ENCODE peak calls at places on chromosomes 12 and 14, in five cellular contexts. O is brain microvascular endothelial cell, A is astrocyte of the spinal cord, W is RWPE2, V is ovary. X is an unnamed sample.

GRCh38 chr12:49483621-49484020 is 55.2 kb upstream of the KCNH3 start:
- DNase-seq in V (no peak), A (no peak), W (no peak), O (no peak), X (no peak)

GRCh38 chr14:82755476-82755875 is 1221.8 kb upstream of the SEL1L start:
- DNase-seq in V (no peak), O (no peak), W (no peak), A (no peak), X (no peak)

GRCh38 chr12:90695415-90695814 is 259.6 kb downstream of the CCER1 start:
- DNase-seq in O (no peak), V (no peak), W (no peak), A (peak; percentile 9), X (no peak)

GRCh38 chr14:72699852-72700257 is 194.0 kb downstream of the DPF3 start:
- DNase-seq in V (no peak), A (peak; percentile 36), O (no peak), W (no peak), X (no peak)

GRCh38 chr14:21041676-21042433 is at the start of gene RNASE7:
- DNase-seq in V (no peak), O (peak; percentile 48), W (peak; percentile 86), A (no peak), X (no peak)

GRCh38 chr12:92036061-92036620 is 109.5 kb downstream of the BTG1 start:
- DNase-seq in V (no peak), W (no peak), A (no peak), O (no peak), X (no peak)

GRCh38 chr14:55746533-55746932 is 166.5 kb downstream of the KTN1 start:
- DNase-seq in W (no peak), V (no peak), A (peak; percentile 31), O (peak; percentile 14), X (no peak)

GRCh38 chr12:19130224-19131019 is 889 bp downstream of the PLEKHA5 start:
- DNase-seq in A (peak; percentile 45), V (peak; percentile 52), W (no peak), O (no peak), X (peak; percentile 84)

GRCh38 chr12:125187780-125188741 is 122.8 kb downstream of the AACS start:
- DNase-seq in W (no peak), V (no peak), O (no peak), A (peak; percentile 20), X (no peak)

DNA sequence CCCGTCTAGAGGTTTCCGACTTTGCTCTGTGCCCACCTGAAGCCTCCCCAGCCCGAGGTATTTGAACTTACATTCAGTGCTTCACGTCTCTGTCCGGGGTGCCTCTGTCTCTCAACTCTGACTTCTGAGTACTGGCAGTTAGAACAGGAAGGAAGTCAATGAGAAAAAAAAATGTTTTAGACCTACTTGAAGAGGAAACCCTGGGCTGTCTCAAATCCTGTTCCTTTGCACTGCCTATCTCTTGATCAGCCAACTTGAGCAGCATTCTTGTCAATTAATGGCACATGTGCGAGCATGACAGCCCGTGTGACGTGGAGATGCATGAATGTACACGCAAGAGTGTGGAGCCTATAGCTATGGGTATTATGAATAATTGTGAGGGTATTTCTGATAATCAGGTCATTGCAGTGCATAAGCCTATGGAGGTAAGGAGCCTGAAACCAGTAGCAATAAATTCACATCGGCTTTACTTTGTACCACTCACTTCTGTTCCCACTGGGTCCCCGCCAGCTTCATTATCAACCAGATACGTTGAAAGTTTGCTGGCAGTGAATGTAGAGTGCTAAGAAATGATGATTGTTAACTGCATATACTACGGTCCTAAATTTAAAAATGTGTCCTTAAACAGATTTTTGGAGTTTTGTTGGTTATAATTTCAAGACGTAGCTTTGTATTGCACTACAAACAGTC is at the start of gene ARHGDIB:
- DNase-seq in W (peak; percentile 52), O (no peak), V (no peak), A (no peak), X (no peak)
- H3K4me3 ChIP-seq in W (peak within 1 kb of the TSS; percentile 21), O (peak within 1 kb of the TSS; percentile 48), V (peak within 1 kb of the TSS; percentile 35), A (peak within 1 kb of the TSS; percentile 19), X (peak within 1 kb of the TSS; percentile 72)

DNA sequence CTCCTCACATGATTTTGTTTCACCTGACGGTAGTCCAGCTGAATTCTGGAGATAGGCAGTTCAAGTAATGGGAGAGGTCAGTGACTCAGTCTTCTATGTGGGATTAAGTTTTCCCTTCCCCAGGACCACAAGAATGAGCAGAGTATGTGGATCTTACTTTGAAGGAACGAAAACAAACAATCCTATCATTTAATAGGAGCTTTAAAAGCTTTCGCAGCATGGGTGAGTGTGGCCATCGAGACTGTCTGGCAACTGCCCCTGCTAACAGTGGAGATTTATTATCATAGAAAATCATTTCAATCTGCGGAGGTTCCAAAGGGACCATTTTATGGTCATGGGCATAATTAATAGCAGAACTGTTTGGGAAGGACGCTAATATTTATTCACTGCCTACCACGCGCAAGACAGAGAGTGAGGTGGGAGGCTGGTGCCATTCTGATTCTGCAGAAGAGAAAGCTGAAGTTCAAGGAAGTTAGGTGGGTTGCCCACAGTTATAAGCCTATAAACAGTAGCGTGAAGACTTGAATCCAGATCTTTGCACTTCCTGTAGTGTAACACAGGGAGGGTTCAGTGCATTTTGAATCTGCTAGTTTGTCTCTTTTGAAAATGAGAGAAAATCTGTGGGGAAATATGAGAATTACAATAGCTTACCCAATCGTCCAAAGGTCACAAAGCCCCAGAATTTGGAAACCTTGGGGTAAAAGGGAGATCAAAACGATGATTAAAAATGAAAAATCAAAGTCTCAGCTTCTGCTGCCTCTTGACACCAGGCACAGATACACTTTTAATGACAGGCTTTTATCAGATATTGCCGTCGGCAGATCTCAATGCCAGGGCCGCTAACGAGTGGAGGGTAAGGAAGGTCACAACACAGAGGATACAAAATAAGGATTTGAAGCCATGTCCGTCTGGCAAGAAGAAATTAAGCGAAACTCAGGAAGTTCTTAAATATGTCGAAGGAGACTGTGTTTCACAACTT is 209.6 kb downstream of the CRADD start:
- DNase-seq in W (no peak), V (no peak), O (peak; percentile 73), A (peak; percentile 81), X (no peak)
- H3K4me3 ChIP-seq in W (no peak overlapping the region), V (no peak overlapping the region), O (no peak overlapping the region), A (no peak overlapping the region), X (no peak overlapping the region)

GRCh38 chr14:105218611-105219010 is 29.7 kb upstream of the BTBD6 start:
- DNase-seq in A (no peak), O (no peak), W (no peak), V (no peak), X (no peak)
- H3K4me3 ChIP-seq in A (no peak overlapping the region), O (no peak overlapping the region), W (no peak overlapping the region), V (no peak overlapping the region), X (no peak overlapping the region)

GRCh38 chr14:91942946-91943345 is 4.5 kb downstream of the FBLN5 start:
- DNase-seq in W (no peak), A (no peak), O (no peak), V (no peak), X (no peak)

GRCh38 chr14:91942128-91942527 is 5.4 kb downstream of the FBLN5 start:
- DNase-seq in A (no peak), W (no peak), O (no peak), V (no peak), X (no peak)

GRCh38 chr14:91947196-91948184 is at the start of gene FBLN5:
- DNase-seq in W (no peak), A (peak; percentile 80), O (peak; percentile 30), V (peak; percentile 76), X (peak; percentile 93)

GRCh38 chr14:91946313-91947195 is 940 bp downstream of the FBLN5 start:
- DNase-seq in O (no peak), W (no peak), A (peak; percentile 28), V (no peak), X (no peak)

DNA sequence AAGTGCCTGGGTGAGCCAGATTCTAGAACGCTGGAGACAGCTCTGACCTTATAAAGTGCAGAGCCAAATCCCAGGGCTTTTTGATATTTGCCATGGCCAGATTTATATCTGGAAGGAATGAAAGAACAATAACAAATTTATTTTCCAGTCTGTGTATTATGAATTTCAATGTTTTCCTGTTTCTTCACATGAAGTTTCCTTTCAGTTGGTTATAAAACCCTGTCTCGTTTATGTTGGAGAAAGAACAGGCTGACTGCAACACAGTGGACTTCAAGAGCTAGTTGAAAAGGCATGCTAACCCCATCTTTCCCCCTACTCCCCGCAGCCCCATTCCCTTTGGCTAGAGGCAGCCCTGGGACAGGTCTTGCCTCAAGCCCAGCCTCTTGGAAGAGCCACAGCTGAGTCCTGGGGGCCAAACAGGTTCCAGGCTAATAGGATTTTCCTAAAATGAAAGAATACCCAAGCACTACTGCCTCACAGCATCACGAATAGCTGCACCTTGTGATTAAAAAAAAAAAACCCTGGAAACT is 1.7 kb downstream of the FBLN5 start:
- DNase-seq in O (no peak), V (no peak), A (no peak), W (no peak), X (no peak)
- H3K4me3 ChIP-seq in O (peak overlapping the region; percentile 56), V (peak overlapping the region; percentile 73), A (peak overlapping the region; percentile 50), W (no peak overlapping the region), X (peak overlapping the region; percentile 81)

DNA sequence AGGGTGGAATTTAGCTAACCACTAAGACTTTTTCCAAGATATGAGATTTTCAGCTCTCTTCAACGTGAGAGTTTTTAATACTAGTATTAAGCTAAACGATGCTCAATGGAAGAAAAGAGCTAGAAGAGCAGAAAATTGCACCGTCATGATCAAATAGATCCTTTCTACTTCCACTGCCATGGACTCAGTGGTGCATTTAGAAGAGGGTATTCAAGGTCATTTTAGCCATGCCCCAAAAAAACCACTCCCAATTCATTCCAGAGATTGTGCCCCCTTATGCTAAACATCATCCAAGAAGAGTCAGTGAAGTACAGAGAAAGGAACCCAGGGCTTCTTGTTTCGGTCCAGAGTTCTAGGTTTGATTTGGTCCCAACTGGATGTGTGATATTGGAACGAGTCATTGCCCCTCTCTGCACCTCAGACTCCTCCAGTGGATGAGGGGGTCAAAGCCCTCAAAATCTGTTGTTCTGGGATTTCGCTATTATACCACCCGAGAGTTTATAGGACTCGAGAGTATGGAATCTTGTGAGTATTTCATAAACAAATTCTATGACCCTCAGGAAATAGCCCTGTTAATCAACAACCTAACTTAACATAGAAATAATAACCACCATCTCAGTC is 55.2 kb downstream of the DAD1 start:
- DNase-seq in W (no peak), O (no peak), A (no peak), V (no peak), X (no peak)
- H3K4me3 ChIP-seq in W (no peak overlapping the region), O (no peak overlapping the region), A (no peak overlapping the region), V (no peak overlapping the region), X (no peak overlapping the region)

GRCh38 chr12:65891987-65892481 is 67.8 kb downstream of the HMGA2 start:
- DNase-seq in W (peak; percentile 79), V (peak; percentile 78), O (peak; percentile 97), A (peak; percentile 99), X (peak; percentile 78)

GRCh38 chr12:65894127-65894526 is 69.8 kb downstream of the HMGA2 start:
- DNase-seq in O (no peak), W (no peak), V (no peak), A (no peak), X (no peak)

GRCh38 chr12:65889144-65889880 is 65.0 kb downstream of the HMGA2 start:
- DNase-seq in O (no peak), V (no peak), A (no peak), W (no peak), X (no peak)

GRCh38 chr12:65892905-65893304 is 68.6 kb downstream of the HMGA2 start:
- DNase-seq in O (peak; percentile 78), A (peak; percentile 79), V (no peak), W (no peak), X (no peak)

GRCh38 chr12:65891219-65891618 is 66.9 kb downstream of the HMGA2 start:
- DNase-seq in V (no peak), A (peak; percentile 74), W (no peak), O (no peak), X (no peak)
- H3K4me3 ChIP-seq in V (no peak overlapping the region), A (no peak overlapping the region), W (no peak overlapping the region), O (no peak overlapping the region), X (no peak overlapping the region)